ENCODE peak calls at places on chromosomes 6 and 20, in five cellular contexts. I, K, J, G and S are unnamed samples.

GRCh38 chr20:17014217-17014616 is 212.6 kb upstream of the PCSK2 start:
- DNase-seq in K (no peak), I (no peak), G (no peak), J (no peak), S (peak)

GRCh38 chr6:107668826-107669474 is 155.2 kb downstream of the SCML4 start:
- DNase-seq in I (peak), K (no peak), G (no peak), J (no peak), S (no peak)

GRCh38 chr20:16243470-16243869 is 329.8 kb downstream of the KIF16B start:
- DNase-seq in J (no peak), I (no peak), G (no peak), K (peak), S (no peak)

GRCh38 chr6:134719850-134720249 is 230.1 kb downstream of the ALDH8A1 start:
- DNase-seq in I (no peak), K (no peak), G (no peak), J (no peak), S (no peak)

GRCh38 chr6:34391711-34392496 is 565 bp downstream of the NUDT3 start:
- DNase-seq in G (peak), K (peak), J (peak), I (no peak), S (peak)

GRCh38 chr6:77341058-77341986 is 122.0 kb downstream of the HTR1B start:
- DNase-seq in K (no peak), G (no peak), J (no peak), I (no peak), S (no peak)

GRCh38 chr6:2103644-2104523 is 141.5 kb downstream of the GMDS start:
- DNase-seq in K (peak), I (peak), G (no peak), J (peak), S (no peak)

GRCh38 chr20:445514-446336 is 16.6 kb downstream of the TBC1D20 start:
- DNase-seq in J (no peak), I (no peak), G (no peak), K (peak), S (no peak)

DNA sequence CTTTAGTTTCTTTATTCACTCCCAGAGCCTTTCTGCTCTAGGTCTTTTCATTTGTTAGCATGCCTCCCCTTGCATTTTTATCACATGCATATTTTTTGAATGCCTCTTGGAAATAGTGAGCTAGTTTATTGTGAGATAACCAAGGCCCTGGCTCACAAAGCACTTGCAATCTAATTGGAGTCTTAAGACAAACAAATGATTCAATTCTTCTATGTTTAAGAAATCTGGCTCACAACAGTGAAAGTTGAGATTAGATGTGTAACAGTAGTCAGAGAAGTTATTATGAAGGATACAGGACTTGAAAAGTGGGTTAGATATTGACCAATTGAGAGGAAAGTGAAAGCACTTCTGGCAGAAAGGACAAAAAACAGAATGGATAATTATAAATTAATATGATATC is 173.3 kb downstream of the MOXD1 start:
- DNase-seq in J (no peak), I (no peak), G (no peak), K (no peak), S (no peak)
- TF ChIP-seq ATF2 in J (no peak), I (no peak), G (no peak), K (no peak), S (no peak)

GRCh38 chr6:149929422-149929821 is 6.5 kb upstream of the RAET1G start:
- DNase-seq in G (peak), J (peak), I (no peak), K (no peak), S (peak)
- TF ChIP-seq CTCF in G (peak), J (peak), I (peak), K (peak), S (peak)

DNA sequence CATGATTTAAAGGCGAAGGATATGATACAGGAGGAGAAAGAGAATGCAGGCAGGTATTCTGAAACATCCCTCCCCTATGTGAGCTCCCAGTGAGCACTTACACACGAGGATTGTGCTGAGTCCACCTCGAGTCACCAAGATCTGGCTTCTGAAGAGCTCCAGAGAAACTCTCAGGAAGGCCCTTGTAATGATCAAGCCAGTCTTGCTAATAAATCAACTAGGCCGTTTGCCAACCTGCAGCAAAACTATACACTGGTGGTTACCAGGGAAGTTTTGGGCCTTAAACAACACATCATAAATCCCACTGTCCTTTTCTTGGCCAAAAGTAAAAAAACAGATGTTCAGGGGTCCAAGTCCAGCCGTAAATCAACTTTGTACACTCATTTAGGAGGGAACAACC is 79.2 kb downstream of the STXBP5 start:
- DNase-seq in J (no peak), K (no peak), I (no peak), G (no peak), S (no peak)
- TF ChIP-seq ATF2 in J (no peak), K (no peak), I (no peak), G (no peak), S (no peak)

DNA sequence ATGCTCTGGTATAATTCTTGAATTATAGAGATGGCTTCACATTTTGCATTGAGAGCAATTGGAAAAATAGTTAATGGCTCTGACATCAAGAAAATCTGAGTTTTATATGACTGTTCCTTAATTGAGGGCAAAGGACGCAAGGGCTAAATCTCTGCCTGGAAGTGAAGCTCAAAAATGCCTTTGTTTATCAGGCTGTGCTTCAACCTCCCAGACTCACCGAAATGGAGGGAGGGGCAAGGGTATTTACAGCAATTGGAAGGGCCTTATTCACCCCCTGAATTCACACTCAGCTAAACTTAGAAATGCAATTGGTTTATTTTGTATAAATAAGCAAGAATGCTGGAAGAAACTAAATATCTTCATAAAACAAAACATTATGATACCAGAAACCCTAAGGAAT is 737.2 kb upstream of the MMS22L start:
- DNase-seq in G (no peak), I (no peak), J (no peak), K (no peak), S (peak)
- TF ChIP-seq CTCF in G (no peak), I (no peak), J (no peak), K (no peak), S (no peak)